ENCODE peak calls at places on chromosomes 5 and 9, in four cellular contexts. M is endothelial cell, D is left ventricle myocardium inferior, T is neural crest cell. S is an unnamed sample.

GRCh38 chr9:123438821-123439220 is 82.8 kb downstream of the CRB2 start:
- DNase-seq in D (no peak), T (peak), M (peak), S (no peak)

GRCh38 chr5:139091439-139092156 is 106.6 kb downstream of the SIL1 start:
- DNase-seq in D (no peak), M (no peak), T (no peak), S (peak)

GRCh38 chr5:175778951-175779475 is 92.4 kb upstream of the CPLX2 start:
- DNase-seq in M (no peak), T (no peak), D (peak), S (peak)

GRCh38 chr5:172443441-172444109 is 10.8 kb downstream of the SH3PXD2B start:
- DNase-seq in T (no peak), M (no peak), D (peak), S (peak)

GRCh38 chr5:178349607-178350353 is 117.2 kb upstream of the PHYKPL start:
- DNase-seq in D (no peak), T (no peak), M (no peak), S (no peak)

GRCh38 chr9:114308361-114308950 is 14.4 kb upstream of the ORM1 start:
- DNase-seq in D (no peak), M (no peak), T (no peak), S (no peak)

GRCh38 chr5:112960861-112961504 is 15.6 kb upstream of the DCP2 start:
- DNase-seq in T (no peak), D (no peak), M (no peak), S (no peak)

GRCh38 chr5:64166201-64166959 is 737 bp downstream of the RNF180 start:
- DNase-seq in M (peak), T (peak), D (no peak), S (peak)

GRCh38 chr9:7879551-7880245 is 80.1 kb upstream of the DMAC1 start:
- DNase-seq in T (peak), D (no peak), M (no peak), S (peak)

GRCh38 chr5:14399054-14399657 is 182.4 kb upstream of the OTULINL start:
- DNase-seq in T (no peak), M (peak), D (no peak), S (peak)

GRCh38 chr5:176739461-176740051 is 70.8 kb upstream of the UNC5A start:
- DNase-seq in M (peak), D (no peak), T (no peak), S (no peak)

GRCh38 chr5:169848271-169848670 is 132.0 kb downstream of the INSYN2B start:
- DNase-seq in D (no peak), M (no peak), T (no peak), S (no peak)

GRCh38 chr5:169848792-169849191 is 131.5 kb downstream of the INSYN2B start:
- DNase-seq in M (no peak), D (no peak), T (no peak), S (no peak)

GRCh38 chr5:169847519-169847918 is 132.8 kb downstream of the INSYN2B start:
- DNase-seq in M (no peak), D (no peak), T (no peak), S (no peak)

GRCh38 chr5:169850407-169850806 is 129.9 kb downstream of the INSYN2B start:
- DNase-seq in M (no peak), D (no peak), T (no peak), S (no peak)
- TF ChIP-seq CTCF in M (peak), D (no peak), T (peak), S (peak)

DNA sequence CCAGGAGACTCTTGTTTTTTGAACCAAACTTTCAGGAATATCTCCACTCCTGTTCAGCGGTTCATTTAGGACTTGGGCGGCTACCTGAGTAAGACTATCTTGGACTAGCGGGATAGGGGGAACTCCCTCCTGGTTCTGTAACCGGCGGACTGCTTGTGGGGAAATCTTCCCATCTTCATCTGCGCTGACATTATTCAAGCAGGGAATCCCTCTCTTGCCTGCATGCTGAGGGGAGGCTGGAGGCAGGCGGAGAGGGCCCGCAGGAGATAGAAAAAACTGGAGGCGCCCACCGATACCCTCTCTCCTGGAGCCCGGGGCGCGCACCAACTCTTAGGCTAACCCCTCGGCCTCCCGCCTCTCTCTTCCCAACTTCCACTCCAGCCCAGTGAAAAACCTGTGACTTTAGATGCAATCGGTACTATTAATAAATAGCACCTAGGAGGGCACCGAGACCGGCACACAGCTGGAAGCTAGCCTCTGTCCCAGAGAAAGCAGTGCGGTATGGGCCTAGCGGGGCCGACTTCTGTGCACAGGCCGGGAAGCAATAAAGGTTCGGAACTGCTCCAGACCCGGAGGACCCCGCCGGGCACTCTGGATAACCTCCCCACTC is 1.7 kb downstream of the EFNA5 start:
- DNase-seq in T (no peak), M (peak), D (no peak), S (peak)
- TF ChIP-seq CTCF in T (peak), M (no peak), D (no peak), S (peak)

DNA sequence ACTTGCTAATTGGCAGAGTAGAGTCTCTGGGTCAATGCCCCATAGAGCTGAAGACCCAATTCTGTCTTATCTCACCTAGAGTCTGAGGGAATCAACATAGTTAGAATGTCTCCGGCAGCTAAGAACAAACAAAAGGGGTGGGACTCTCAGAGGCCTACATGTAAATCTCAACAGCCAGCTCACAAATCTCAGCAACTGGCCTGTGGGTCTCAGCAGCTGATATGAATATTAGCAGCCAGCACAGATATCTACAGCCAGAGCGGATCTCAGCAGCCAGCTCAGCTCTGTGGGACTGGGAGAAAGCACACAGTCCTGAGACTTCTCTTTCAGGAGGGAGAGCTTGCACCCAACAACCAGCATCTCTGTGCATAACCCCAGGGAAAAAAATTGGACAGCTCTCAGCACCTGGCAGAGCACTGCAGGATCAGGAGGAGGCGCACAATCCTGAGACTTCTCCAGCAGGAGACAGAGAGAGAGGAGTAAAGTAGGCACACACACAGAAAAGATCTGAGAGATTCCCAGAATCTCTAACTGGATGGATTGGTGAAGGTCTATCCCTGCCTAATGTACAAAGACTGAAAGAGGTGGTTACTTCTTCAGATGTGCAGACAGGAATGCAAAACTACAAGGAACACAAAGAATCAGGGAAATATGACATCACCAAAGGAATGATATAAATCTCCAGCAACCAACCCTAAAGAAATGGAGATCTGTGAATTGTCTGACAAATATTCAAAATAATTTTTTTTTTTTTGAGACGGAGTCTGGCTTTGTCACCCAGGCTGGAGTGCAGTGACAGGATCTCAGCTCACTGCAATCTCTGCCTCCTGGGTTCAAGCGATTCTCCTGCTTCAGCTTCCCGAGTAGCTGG is 29.2 kb downstream of the KLF4 start:
- DNase-seq in D (no peak), T (no peak), M (no peak), S (no peak)
- TF ChIP-seq CTCF in D (no peak), T (no peak), M (no peak), S (no peak)

GRCh38 chr5:137580030-137580429 is 80.9 kb upstream of the SPOCK1 start:
- DNase-seq in M (peak), T (no peak), D (no peak), S (peak)
- TF ChIP-seq CTCF in M (no peak), T (peak), D (peak), S (peak)

DNA sequence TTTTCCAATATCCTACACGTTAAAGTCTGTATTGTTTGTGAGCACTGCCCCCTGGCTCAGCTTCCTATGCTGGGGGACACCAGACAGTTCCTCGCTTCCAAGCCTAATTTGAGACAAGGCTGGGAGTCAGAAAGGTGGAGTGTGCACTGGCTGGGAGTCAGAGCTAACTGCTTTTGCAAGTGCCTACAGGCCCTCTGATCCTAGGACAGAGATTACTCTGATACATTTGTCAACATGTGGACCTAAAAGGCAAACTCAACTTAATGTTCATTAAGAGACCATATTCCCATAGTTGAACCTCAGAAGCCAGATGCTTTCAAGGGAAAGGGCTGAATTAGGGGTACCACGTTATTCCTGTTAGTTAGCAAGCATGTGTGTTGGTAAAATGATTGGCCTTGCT is 80.8 kb downstream of the NIPSNAP3B start:
- DNase-seq in T (no peak), D (no peak), M (no peak), S (no peak)
- TF ChIP-seq CTCF in T (no peak), D (no peak), M (no peak), S (no peak)

S was measured in MCF 10A.